ENCODE peak calls at places on chromosomes 1 and 21, in four cellular contexts. I is transverse colon, P is activated B cell treated with CpG ODN at 0.5 μM for 24 hours, Q is GM12878. Y is an unnamed sample.

GRCh38 chr1:196209983-196210382 is 398.3 kb downstream of the KCNT2 start:
- DNase-seq in Q (no peak), I (no peak), P (no peak), Y (no peak)

GRCh38 chr1:215001419-215002021 is 81.0 kb upstream of the KCNK2 start:
- DNase-seq in I (no peak), P (no peak), Q (peak), Y (no peak)

GRCh38 chr1:170470121-170470520 is 61.8 kb upstream of the GORAB start:
- DNase-seq in I (no peak), P (no peak), Q (no peak), Y (no peak)

GRCh38 chr1:232579958-232580705 is 49.8 kb downstream of the SIPA1L2 start:
- DNase-seq in Q (no peak), P (no peak), I (no peak), Y (no peak)

GRCh38 chr21:37219766-37220432 is 47.2 kb downstream of the VPS26C start:
- DNase-seq in I (no peak), P (no peak), Q (no peak), Y (no peak)

GRCh38 chr1:66752671-66753371 is 562 bp downstream of the DYNLT5 start:
- DNase-seq in Q (no peak), P (no peak), I (no peak), Y (no peak)

GRCh38 chr1:152517237-152517811 is 3.0 kb downstream of the CRCT1 start:
- DNase-seq in P (no peak), I (no peak), Q (no peak), Y (no peak)

GRCh38 chr1:240649733-240650700 is 38.1 kb upstream of the GREM2 start:
- DNase-seq in I (no peak), Q (no peak), P (no peak), Y (no peak)

GRCh38 chr1:89994231-89994804 is 592 bp upstream of the ZNF326 start:
- DNase-seq in P (no peak), Q (no peak), I (no peak), Y (no peak)

GRCh38 chr1:7384679-7385078 is 386.4 kb upstream of the VAMP3 start:
- DNase-seq in P (no peak), I (no peak), Q (no peak), Y (no peak)

GRCh38 chr1:175206687-175207086 is 14.1 kb upstream of the KIAA0040 start:
- DNase-seq in Q (no peak), P (no peak), I (no peak), Y (no peak)

GRCh38 chr1:110053557-110054428 is 16.7 kb downstream of the ALX3 start:
- DNase-seq in Q (no peak), P (peak), I (peak), Y (no peak)

GRCh38 chr1:94553323-94553730 is 11.8 kb upstream of the F3 start:
- DNase-seq in Q (no peak), P (no peak), I (no peak), Y (no peak)

GRCh38 chr1:23019851-23020625 is 770 bp downstream of the KDM1A start:
- DNase-seq in Q (no peak), P (no peak), I (peak), Y (no peak)

GRCh38 chr1:186577201-186577600 is 103.0 kb downstream of the PTGS2 start:
- DNase-seq in I (no peak), P (no peak), Q (no peak), Y (no peak)

GRCh38 chr1:1060281-1061000 is 13.7 kb downstream of the RNF223 start:
- DNase-seq in I (no peak), Q (no peak), P (no peak), Y (no peak)

GRCh38 chr1:175882192-175882591 is 138.8 kb upstream of the TNR start:
- DNase-seq in I (no peak), P (no peak), Q (no peak), Y (no peak)

GRCh38 chr1:6271001-6271400 is 10.1 kb upstream of the GPR153 start:
- DNase-seq in I (no peak), Q (no peak), P (no peak), Y (no peak)

GRCh38 chr1:165630629-165631402 is at the start of gene MGST3:
- DNase-seq in I (peak), Q (peak), P (peak), Y (peak)

GRCh38 chr1:66542811-66543767 is 9.1 kb downstream of the SGIP1 start:
- DNase-seq in I (peak), P (no peak), Q (no peak), Y (no peak)

GRCh38 chr1:172476218-172476811 is 32.4 kb upstream of the PIGC start:
- DNase-seq in Q (no peak), P (no peak), I (no peak), Y (no peak)

GRCh38 chr1:117877823-117878222 is 51.6 kb downstream of the GDAP2 start:
- DNase-seq in Q (no peak), I (no peak), P (no peak), Y (no peak)

GRCh38 chr1:27400963-27401341 is 8.5 kb downstream of the GPR3 start:
- DNase-seq in I (no peak), Q (no peak), P (no peak), Y (no peak)

GRCh38 chr1:33296824-33297223 is 24.1 kb downstream of the A3GALT2 start:
- DNase-seq in P (no peak), Q (no peak), I (no peak), Y (no peak)

GRCh38 chr1:83508485-83509151 is 490.3 kb downstream of the TTLL7 start:
- DNase-seq in P (no peak), I (no peak), Q (peak), Y (no peak)

GRCh38 chr1:184483101-184483813 is 96.4 kb downstream of the C1orf21 start:
- DNase-seq in P (no peak), I (peak), Q (no peak), Y (no peak)

GRCh38 chr1:20192364-20192763 is 6.0 kb upstream of the PLA2G2C start:
- DNase-seq in P (no peak), I (no peak), Q (no peak), Y (no peak)

GRCh38 chr1:116230712-116231111 is 119.5 kb downstream of the MAB21L3 start:
- DNase-seq in Q (no peak), P (no peak), I (no peak), Y (no peak)

GRCh38 chr1:220775238-220775853 is 11.4 kb upstream of the MTARC1 start:
- DNase-seq in Q (no peak), I (peak), P (peak), Y (no peak)

DNA sequence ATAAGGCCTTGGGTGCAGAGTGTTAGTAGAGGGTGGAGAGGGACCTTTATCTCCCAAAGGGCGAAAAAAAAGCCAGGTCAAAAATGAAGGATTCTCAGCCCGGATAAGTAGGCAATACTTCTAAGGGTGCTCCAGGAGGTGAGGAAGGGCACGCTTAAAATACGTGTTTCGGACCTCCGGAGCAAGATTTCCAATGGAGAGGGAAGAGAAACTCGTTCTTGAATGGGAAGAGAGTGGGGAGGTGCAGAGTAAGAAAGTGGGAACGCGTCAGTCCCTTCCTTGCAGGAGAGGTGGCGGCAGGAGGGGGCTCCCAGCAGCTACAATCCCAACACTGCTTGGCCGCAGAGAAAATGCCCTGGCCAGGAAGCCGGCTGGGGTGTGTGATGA is 581 bp downstream of the EFCAB14 start:
- DNase-seq in P (no peak), Q (no peak), I (no peak), Y (no peak)
- TF ChIP-seq CTCF in P (no peak), Q (no peak), I (no peak), Y (no peak)

GRCh38 chr1:155978325-155978972 is at the start of gene ARHGEF2:
- DNase-seq in P (peak), Q (no peak), I (peak), Y (peak)
- TF ChIP-seq CTCF in P (no peak), Q (peak), I (no peak), Y (no peak)

DNA sequence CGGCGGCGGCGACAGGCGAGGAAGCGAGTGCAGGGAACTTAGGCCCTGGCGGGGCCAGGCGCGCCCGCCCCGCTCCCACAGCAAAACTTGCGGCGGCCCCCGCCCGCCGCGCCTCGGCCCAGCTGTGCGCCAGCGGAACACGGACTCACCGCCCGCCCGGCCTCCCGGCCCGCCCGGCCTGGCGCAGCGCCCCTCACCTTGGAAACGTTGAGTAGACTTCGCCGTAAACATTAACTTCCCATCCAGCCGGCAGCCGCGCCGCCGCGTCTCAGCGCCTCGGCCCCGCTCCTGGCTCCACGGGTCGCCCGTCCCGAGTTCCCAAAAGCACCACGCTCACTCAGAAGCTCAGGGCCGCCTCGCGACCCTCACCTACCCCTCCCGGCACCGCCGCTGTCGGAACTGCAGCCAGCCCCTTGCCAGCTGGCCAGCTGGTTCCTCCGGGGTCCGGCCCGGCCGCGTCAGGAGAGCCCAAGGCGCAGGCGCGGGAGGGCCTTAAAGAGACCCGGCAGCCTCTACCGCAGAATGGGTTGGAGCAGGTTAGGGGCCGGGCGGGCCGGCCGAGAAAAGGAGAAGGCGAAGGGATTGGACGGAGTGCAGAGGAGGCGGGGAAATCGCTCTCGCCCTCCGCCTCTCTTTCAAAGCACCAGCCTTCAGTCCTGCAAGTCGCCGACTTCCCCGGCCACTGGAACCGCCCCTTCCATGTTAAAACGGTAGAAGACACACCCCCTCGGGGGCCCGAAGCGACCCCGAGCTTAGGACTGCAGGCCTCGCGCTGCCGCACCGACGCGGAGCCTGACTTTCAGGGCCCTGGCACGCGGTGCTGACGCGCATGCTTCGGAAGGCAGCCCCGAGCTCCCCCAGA is at the start of gene EVI5:
- DNase-seq in Q (peak), P (peak), I (peak), Y (peak)
- TF ChIP-seq CTCF in Q (no peak), P (no peak), I (no peak), Y (peak)

GRCh38 chr1:182816863-182817262 is 22.3 kb upstream of the DHX9 start:
- DNase-seq in I (no peak), Q (no peak), P (no peak), Y (no peak)

GRCh38 chr1:182807907-182808306 is 18.3 kb downstream of the NPL start:
- DNase-seq in I (no peak), P (no peak), Q (no peak), Y (no peak)

GRCh38 chr1:182809414-182809957 is 19.9 kb downstream of the NPL start:
- DNase-seq in P (no peak), I (no peak), Q (no peak), Y (no peak)

GRCh38 chr1:182817802-182818201 is 21.3 kb upstream of the DHX9 start:
- DNase-seq in Q (no peak), I (no peak), P (no peak), Y (no peak)

GRCh38 chr1:182811975-182812727 is 22.6 kb downstream of the NPL start:
- DNase-seq in I (no peak), Q (no peak), P (no peak), Y (no peak)
- TF ChIP-seq CTCF in I (no peak), Q (no peak), P (no peak), Y (no peak)

DNA sequence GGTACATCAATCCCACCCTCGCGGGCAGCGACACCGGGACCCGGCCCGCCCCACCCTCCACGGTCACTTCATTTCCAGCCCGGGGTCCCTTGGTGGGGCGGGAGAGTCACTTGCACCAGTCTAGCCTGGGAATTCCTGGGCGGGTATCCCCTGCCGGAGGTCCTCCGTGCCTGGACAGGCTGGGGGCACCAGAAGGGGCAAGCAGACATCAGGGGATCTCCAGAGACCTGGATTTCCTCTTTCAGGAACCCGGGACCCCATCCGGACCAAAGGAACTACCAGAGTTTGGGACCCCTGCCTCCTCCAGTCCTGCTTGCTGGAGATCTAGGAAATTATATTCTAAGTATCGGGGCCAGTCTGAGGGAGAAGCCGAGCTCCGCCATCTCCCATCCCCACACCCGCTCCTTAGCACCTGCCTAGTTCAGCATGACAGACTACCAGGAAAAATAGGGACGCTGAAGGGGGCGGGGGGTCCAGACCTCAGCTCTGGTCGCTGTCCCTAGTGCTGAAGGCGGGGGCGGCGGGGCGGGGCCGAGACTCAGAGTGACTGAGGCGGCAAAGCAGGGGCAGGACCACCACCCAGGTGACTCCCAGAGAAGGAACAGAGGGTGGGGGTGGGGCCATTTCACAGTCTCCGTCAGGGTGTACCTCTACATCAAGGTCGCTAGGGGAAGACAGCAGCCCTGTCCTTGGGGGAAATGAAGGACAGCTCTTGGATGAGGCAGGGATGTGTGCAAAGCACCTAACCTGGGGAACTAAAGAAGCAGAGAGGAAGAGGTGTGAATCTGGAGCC is 829 bp downstream of the HCN3 start:
- DNase-seq in I (peak), Q (no peak), P (peak), Y (no peak)
- TF ChIP-seq CTCF in I (peak), Q (peak), P (no peak), Y (peak)

DNA sequence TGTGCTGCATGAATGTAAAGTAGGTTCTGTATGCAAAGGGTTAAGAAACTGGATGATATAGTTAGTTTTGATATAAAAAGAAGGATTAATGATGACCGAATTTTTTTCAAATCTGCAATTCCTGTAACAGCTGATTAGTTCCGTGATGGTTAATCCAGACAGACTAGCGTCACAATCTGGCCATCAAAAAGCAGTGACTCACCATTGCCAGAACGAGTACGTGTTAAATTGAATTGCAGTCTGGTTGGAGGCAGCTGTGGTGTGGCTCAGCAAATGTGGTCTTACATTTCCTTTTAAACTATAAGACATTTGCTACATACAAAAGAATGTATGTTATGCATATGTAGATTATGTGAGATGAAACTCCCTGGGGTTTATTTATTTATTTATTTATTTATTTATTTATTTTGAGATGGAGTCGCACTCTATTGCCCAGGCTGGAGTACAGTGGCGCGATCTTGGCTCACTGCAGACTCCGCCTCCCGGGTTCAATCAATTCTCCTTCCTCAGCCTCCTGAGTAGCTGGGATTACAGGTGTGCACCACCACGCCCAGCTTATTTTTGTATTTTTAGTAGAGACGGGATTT is 139.8 kb downstream of the RYR2 start:
- DNase-seq in I (no peak), Q (no peak), P (no peak), Y (no peak)
- TF ChIP-seq CTCF in I (no peak), Q (no peak), P (no peak), Y (no peak)

GRCh38 chr1:85259866-85260345 is 444 bp upstream of the C1orf52 start:
- DNase-seq in I (no peak), Q (no peak), P (no peak), Y (no peak)

GRCh38 chr1:85264150-85264549 is 4.7 kb upstream of the C1orf52 start:
- DNase-seq in Q (no peak), I (no peak), P (no peak), Y (no peak)

GRCh38 chr1:85259118-85259865 is at the start of gene C1orf52:
- DNase-seq in P (peak), Q (no peak), I (peak), Y (peak)

GRCh38 chr1:85262985-85263384 is 3.5 kb upstream of the C1orf52 start:
- DNase-seq in Q (no peak), I (no peak), P (no peak), Y (no peak)

DNA sequence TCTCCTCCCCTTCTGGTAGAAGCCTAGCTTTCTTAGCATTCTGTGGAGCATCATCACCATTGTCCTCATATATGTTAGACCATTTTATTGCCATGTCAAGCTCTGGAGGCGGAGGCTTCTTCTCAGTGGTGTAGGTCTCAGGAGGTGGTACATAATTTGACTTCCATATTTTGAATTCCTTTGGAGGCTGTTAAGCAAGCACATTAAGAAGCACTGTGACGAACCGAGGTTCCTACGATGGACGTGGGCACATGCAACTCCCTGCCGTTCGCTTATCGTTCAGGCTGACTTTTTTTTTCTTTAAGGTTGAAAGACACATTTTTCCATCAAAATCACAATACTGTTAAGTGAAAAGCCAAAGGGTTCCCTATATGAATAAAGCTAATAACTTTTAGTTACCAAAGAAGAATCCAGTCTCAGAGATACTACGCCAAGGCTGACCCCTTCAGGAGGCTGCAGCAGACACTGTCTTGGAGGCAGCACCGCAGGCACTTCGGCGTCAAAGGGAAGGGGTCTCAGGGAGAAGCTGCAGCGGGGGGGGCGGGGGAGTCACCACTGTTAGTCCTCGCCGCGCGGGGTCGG is 835 bp downstream of the C1orf52 start:
- DNase-seq in Q (no peak), I (no peak), P (no peak), Y (no peak)
- TF ChIP-seq CTCF in Q (peak), I (no peak), P (no peak), Y (no peak)

GRCh38 chr21:45473496-45474322 is 68.5 kb downstream of the SLC19A1 start:
- DNase-seq in P (no peak), I (no peak), Q (no peak), Y (no peak)
- TF ChIP-seq CTCF in P (no peak), I (no peak), Q (no peak), Y (no peak)

GRCh38 chr1:156489166-156489934 is 11.2 kb downstream of the MEF2D start:
- DNase-seq in P (no peak), Q (no peak), I (no peak), Y (no peak)
- TF ChIP-seq CTCF in P (no peak), Q (peak), I (no peak), Y (no peak)